ENCODE peak calls at places on chromosomes 1 and 21, in ten cellular contexts. U is HTR-8/SVneo; O is T-helper 9 cell; L is T-helper 2 cell; Q is head of caudate nucleus; A is SK-MEL-5; D is naive thymus-derived CD8-positive, alpha-beta T cell; K is stimulated activated CD4-positive, alpha-beta T cell treated with anti-CD3 and anti-CD28 coated beads, Interleukin-12 subunit alpha, Interleukin-12 subunit beta, amount 100 ng/mL, for 4 hours; T is CD8-positive, alpha-beta T cell; B is left colon. J is an unnamed sample.
A peak's percentile ranks its signal among the peaks of the same experiment; 100 is the strongest.

GRCh38 chr1:209095627-209096595 is 487.6 kb upstream of the CAMK1G start:
- DNase-seq in K (no peak), Q (no peak), D (no peak), T (no peak), B (no peak), L (no peak), O (no peak), A (no peak), U (peak; percentile 90), J (no peak)

GRCh38 chr1:161082996-161083742 is 6.2 kb downstream of the NECTIN4 start:
- DNase-seq in L (no peak), Q (no peak), B (peak; percentile 67), U (peak; percentile 81), A (peak; percentile 46), O (no peak), K (no peak), D (no peak), T (no peak), J (no peak)

GRCh38 chr21:32813265-32813903 is 41.8 kb upstream of the PAXBP1 start:
- DNase-seq in D (no peak), U (no peak), T (no peak), K (no peak), A (no peak), L (no peak), B (no peak), O (no peak), Q (no peak), J (no peak)

GRCh38 chr1:97192872-97193572 is 471.4 kb downstream of the PTBP2 start:
- DNase-seq in D (no peak), L (no peak), U (peak; percentile 53), O (no peak), A (no peak), K (no peak), T (no peak), Q (no peak), B (no peak), J (no peak)

GRCh38 chr21:44991538-44992483 is 52.0 kb downstream of the SLX9 start:
- DNase-seq in B (no peak), D (peak; percentile 61), O (no peak), Q (no peak), K (no peak), U (no peak), T (no peak), A (no peak), L (no peak), J (no peak)

GRCh38 chr1:30286241-30286983 is 437.0 kb downstream of the MATN1 start:
- DNase-seq in A (no peak), L (no peak), K (no peak), O (no peak), Q (no peak), D (no peak), U (no peak), T (no peak), B (no peak), J (no peak)

GRCh38 chr1:112359961-112360767 is 35.9 kb upstream of the CTTNBP2NL start:
- DNase-seq in Q (peak; percentile 37), D (no peak), T (no peak), L (no peak), B (peak; percentile 46), K (no peak), U (no peak), A (no peak), O (no peak), J (no peak)

GRCh38 chr1:58932820-58933598 is 149.2 kb upstream of the JUN start:
- DNase-seq in A (no peak), B (peak; percentile 88), L (no peak), T (no peak), O (no peak), U (peak; percentile 67), D (no peak), K (no peak), Q (no peak), J (no peak)

GRCh38 chr1:19478241-19478780 is 7.0 kb downstream of the CAPZB start:
- DNase-seq in B (no peak), T (no peak), K (no peak), D (no peak), A (no peak), O (no peak), U (no peak), L (no peak), Q (no peak), J (no peak)

GRCh38 chr1:208101661-208102431 is 142.3 kb downstream of the PLXNA2 start:
- DNase-seq in U (no peak), T (no peak), B (peak; percentile 72), Q (peak; percentile 55), L (no peak), K (no peak), A (no peak), D (no peak), O (no peak), J (no peak)

GRCh38 chr1:37270639-37271038 is 203.7 kb upstream of the ZC3H12A start:
- DNase-seq in O (no peak), L (no peak), B (no peak), Q (no peak), K (no peak), T (no peak), U (no peak), A (no peak), D (no peak), J (no peak)

GRCh38 chr21:17786219-17787181 is 32.7 kb downstream of the C21orf91 start:
- DNase-seq in L (no peak), O (no peak), A (no peak), U (no peak), D (no peak), K (no peak), T (no peak), B (no peak), Q (no peak), J (no peak)

GRCh38 chr1:51063121-51063520 is 38.9 kb upstream of the C1orf185 start:
- DNase-seq in Q (no peak), L (no peak), K (no peak), O (no peak), B (no peak), U (peak; percentile 55), A (no peak), D (no peak), T (no peak), J (no peak)

GRCh38 chr1:60950431-60951068 is 131.8 kb upstream of the NFIA start:
- DNase-seq in O (no peak), A (no peak), T (no peak), B (no peak), L (no peak), D (no peak), U (no peak), Q (no peak), K (no peak), J (no peak)

GRCh38 chr1:228334954-228335353 is 71.7 kb downstream of the TRIM11 start:
- DNase-seq in Q (no peak), T (no peak), D (peak; percentile 19), A (no peak), U (no peak), B (no peak), L (no peak), O (no peak), K (no peak), J (no peak)

GRCh38 chr1:16153999-16154673 is 1.7 kb downstream of the EPHA2 start:
- DNase-seq in Q (no peak), T (no peak), A (no peak), D (no peak), K (no peak), L (no peak), B (peak; percentile 36), U (no peak), O (no peak), J (no peak)

GRCh38 chr21:21165063-21165645 is 166.9 kb downstream of the NCAM2 start:
- DNase-seq in K (no peak), T (no peak), D (no peak), U (no peak), L (no peak), O (no peak), B (no peak), A (no peak), Q (no peak), J (no peak)

GRCh38 chr1:246092136-246092535 is 414.9 kb downstream of the SMYD3 start:
- DNase-seq in O (no peak), A (no peak), B (no peak), U (no peak), Q (no peak), L (no peak), K (no peak), T (no peak), D (no peak), J (no peak)

GRCh38 chr1:199264911-199265310 is 626.1 kb downstream of the PTPRC start:
- DNase-seq in D (no peak), U (no peak), A (no peak), L (no peak), K (no peak), B (no peak), T (no peak), O (no peak), Q (no peak), J (no peak)

GRCh38 chr1:23466423-23466989 is 17.5 kb downstream of the ASAP3 start:
- DNase-seq in Q (peak; percentile 60), A (peak; percentile 59), B (no peak), U (no peak), L (no peak), D (no peak), T (no peak), O (no peak), K (no peak), J (no peak)

GRCh38 chr1:30648408-30649000 is 74.9 kb downstream of the MATN1 start:
- DNase-seq in A (peak; percentile 4), D (no peak), Q (no peak), U (no peak), T (no peak), K (no peak), L (no peak), O (no peak), B (no peak), J (no peak)

GRCh38 chr1:228152097-228152917 is 2.6 kb downstream of the GJC2 start:
- DNase-seq in B (no peak), U (no peak), A (no peak), T (no peak), K (no peak), L (no peak), O (no peak), D (peak; percentile 53), Q (peak; percentile 5), J (no peak)

GRCh38 chr1:8858888-8859706 is 19.4 kb downstream of the ENO1 start:
- DNase-seq in T (peak; percentile 59), A (peak; percentile 74), D (peak; percentile 74), L (no peak), U (no peak), K (no peak), O (peak; percentile 29), Q (peak; percentile 45), B (no peak), J (no peak)

GRCh38 chr1:53766766-53767409 is 27.9 kb upstream of the GLIS1 start:
- DNase-seq in B (no peak), A (peak; percentile 14), L (no peak), O (no peak), T (no peak), K (no peak), Q (no peak), U (no peak), D (no peak), J (no peak)

GRCh38 chr1:3245344-3245743 is 176.3 kb downstream of the PRDM16 start:
- DNase-seq in D (no peak), L (no peak), B (no peak), T (no peak), Q (no peak), K (no peak), A (no peak), O (no peak), U (no peak), J (no peak)

GRCh38 chr1:178768423-178768822 is 43.4 kb downstream of the RALGPS2 start:
- DNase-seq in O (no peak), Q (no peak), L (no peak), A (peak; percentile 52), U (peak; percentile 14), B (no peak), K (no peak), T (no peak), D (no peak), J (no peak)

GRCh38 chr1:15543589-15544568 is 17.2 kb downstream of the DNAJC16 start:
- DNase-seq in O (no peak), K (no peak), B (no peak), U (peak; percentile 66), A (no peak), Q (no peak), D (no peak), T (no peak), L (no peak), J (no peak)

GRCh38 chr1:230797376-230798186 is 50.4 kb downstream of the CAPN9 start:
- DNase-seq in Q (peak; percentile 75), A (peak; percentile 83), K (no peak), L (no peak), D (no peak), U (peak; percentile 79), T (no peak), O (no peak), B (peak; percentile 37), J (no peak)